ENCODE peak calls at places on chromosomes 11 and 22, in eight cellular contexts. Y is T-helper 1 cell; T is left lobe of liver; P is NCI-H748 treated with DMSO at 0.1 percent for 48 hours; M is Calu3; X is COLO829; D is astrocyte; F is activated naive CD8-positive, alpha-beta T cell treated with anti-CD3 and anti-CD28 coated beads, Interleukin-2, amount 50 U/mL, for 24 hours. G is an unnamed sample.
A peak's percentile ranks its signal among the peaks of the same experiment; 100 is the strongest.

GRCh38 chr11:66002648-66003225 is 434 bp downstream of the BANF1 start:
- DNase-seq in M (peak; percentile 43), T (peak; percentile 79), Y (peak; percentile 78), F (no peak), P (peak; percentile 42), D (peak; percentile 21), X (no peak), G (no peak)

GRCh38 chr11:1931326-1931725 is 11.8 kb downstream of the TNNT3 start:
- DNase-seq in Y (no peak), D (no peak), T (no peak), F (no peak), M (no peak), P (no peak), X (no peak), G (no peak)

GRCh38 chr11:13963169-13963948 is 836 bp downstream of the SPON1 start:
- DNase-seq in T (no peak), M (no peak), F (peak; percentile 49), D (peak; percentile 14), X (no peak), P (no peak), Y (no peak), G (no peak)

GRCh38 chr11:100863080-100863581 is 176.0 kb downstream of the ARHGAP42 start:
- DNase-seq in X (peak; percentile 13), M (no peak), Y (no peak), D (peak; percentile 99), P (no peak), F (no peak), T (no peak), G (peak; percentile 4)

GRCh38 chr22:31295831-31296230 is 3.5 kb upstream of the PIK3IP1 start:
- DNase-seq in P (no peak), D (peak; percentile 34), F (no peak), X (no peak), Y (no peak), T (no peak), M (no peak), G (no peak)

GRCh38 chr11:84355911-84356310 is 1069.7 kb upstream of the CCDC90B start:
- DNase-seq in P (no peak), Y (no peak), D (no peak), F (no peak), X (no peak), T (no peak), M (no peak), G (no peak)

GRCh38 chr11:89175796-89176195 is 1.9 kb upstream of the TYR start:
- DNase-seq in F (no peak), P (no peak), D (no peak), Y (no peak), T (no peak), M (no peak), X (peak; percentile 66), G (no peak)

GRCh38 chr11:110525883-110526282 is 96.1 kb downstream of the FDX1 start:
- DNase-seq in M (no peak), X (no peak), P (no peak), Y (no peak), T (no peak), D (peak; percentile 91), F (no peak), G (no peak)

GRCh38 chr22:35150163-35151107 is 84.5 kb downstream of the ISX start:
- DNase-seq in M (peak; percentile 81), X (peak; percentile 62), F (peak; percentile 77), Y (peak; percentile 17), T (peak; percentile 61), P (peak; percentile 14), D (peak; percentile 2), G (peak; percentile 25)

GRCh38 chr11:123072279-123072678 is 10.3 kb upstream of the HSPA8 start:
- DNase-seq in D (no peak), P (no peak), F (no peak), Y (no peak), X (no peak), T (no peak), M (peak; percentile 67), G (no peak)

G was measured in SHP77.